ENCODE peak calls at places on chromosomes 13 and 19, in seven cellular contexts. P is stimulated activated naive CD4-positive, alpha-beta T cell; J is CD4-positive, alpha-beta T cell; K is CD8-positive, alpha-beta memory T cell; X is GM04504; B is cardiac muscle cell; U is head of caudate nucleus. O is an unnamed sample.

GRCh38 chr13:50068508-50068907 is 53.3 kb downstream of the KCNRG start:
- DNase-seq in P (no peak), J (no peak), K (no peak), X (no peak), B (no peak), U (no peak), O (no peak)

GRCh38 chr19:48970139-48970766 is 5.1 kb downstream of the FTL start:
- DNase-seq in P (no peak), J (no peak), K (no peak), X (no peak), B (no peak), U (no peak), O (no peak)

GRCh38 chr13:23898101-23898500 is 799 bp upstream of the C1QTNF9B start:
- DNase-seq in P (no peak), J (no peak), K (no peak), X (peak), B (peak), U (no peak), O (no peak)

GRCh38 chr13:32209670-32210069 is 105.5 kb downstream of the ZAR1L start:
- DNase-seq in P (no peak), J (no peak), K (no peak), X (no peak), B (no peak), U (no peak), O (no peak)

GRCh38 chr13:69474286-69474685 is 633.3 kb upstream of the ATXN8OS start:
- DNase-seq in P (no peak), J (no peak), K (no peak), X (no peak), B (no peak), U (no peak), O (no peak)

GRCh38 chr19:703651-704446 is 4.9 kb upstream of the PALM start:
- DNase-seq in P (peak), J (peak), K (peak), X (no peak), B (peak), U (no peak), O (no peak)

GRCh38 chr13:51380269-51380668 is 40.8 kb downstream of the SERPINE3 start:
- DNase-seq in P (no peak), J (no peak), K (no peak), X (no peak), B (peak), U (no peak), O (no peak)

GRCh38 chr13:60019119-60019993 is 144.4 kb downstream of the DIAPH3 start:
- DNase-seq in P (no peak), J (no peak), K (no peak), X (no peak), B (peak), U (no peak), O (no peak)

GRCh38 chr13:36766295-36766694 is 52.7 kb upstream of the RFXAP start:
- DNase-seq in P (no peak), J (no peak), K (no peak), X (no peak), B (peak), U (no peak), O (no peak)

GRCh38 chr13:20198781-20199180 is 6.0 kb upstream of the GJB2 start:
- DNase-seq in P (no peak), J (no peak), K (no peak), X (no peak), B (no peak), U (no peak), O (no peak)

GRCh38 chr13:101829484-101829883 is 377.0 kb downstream of the ITGBL1 start:
- DNase-seq in P (no peak), J (no peak), K (no peak), X (no peak), B (no peak), U (no peak), O (no peak)

GRCh38 chr19:19386373-19386869 is 19.1 kb upstream of the GATAD2A start:
- DNase-seq in P (no peak), J (no peak), K (peak), X (no peak), B (no peak), U (no peak), O (no peak)

GRCh38 chr13:75135325-75135825 is 346.6 kb downstream of the TBC1D4 start:
- DNase-seq in P (no peak), J (no peak), K (no peak), X (peak), B (peak), U (no peak), O (no peak)

GRCh38 chr19:33300016-33300981 is 2.0 kb downstream of the CEBPA start:
- DNase-seq in P (no peak), J (no peak), K (no peak), X (no peak), B (peak), U (no peak), O (no peak)

GRCh38 chr13:91668844-91669495 is 270.5 kb downstream of the GPC5 start:
- DNase-seq in P (no peak), J (no peak), K (no peak), X (no peak), B (no peak), U (no peak), O (no peak)

GRCh38 chr19:45446295-45446694 is 21.5 kb upstream of the FOSB start:
- DNase-seq in P (no peak), J (no peak), K (no peak), X (no peak), B (peak), U (no peak), O (no peak)

GRCh38 chr13:95641961-95642621 is 2.4 kb downstream of the DZIP1 start:
- DNase-seq in P (no peak), J (no peak), K (no peak), X (peak), B (peak), U (no peak), O (no peak)

GRCh38 chr13:50531917-50532899 is 311.3 kb downstream of the DLEU7 start:
- DNase-seq in P (no peak), J (no peak), K (no peak), X (no peak), B (peak), U (no peak), O (no peak)

GRCh38 chr19:7902796-7903243 is 857 bp upstream of the MAP2K7 start:
- DNase-seq in P (no peak), J (no peak), K (no peak), X (no peak), B (no peak), U (no peak), O (no peak)

GRCh38 chr13:47628666-47629065 is 372.4 kb downstream of the SUCLA2 start:
- DNase-seq in P (no peak), J (no peak), K (no peak), X (no peak), B (no peak), U (no peak), O (no peak)

GRCh38 chr19:4375164-4375619 is 25.2 kb downstream of the SH3GL1 start:
- DNase-seq in P (no peak), J (no peak), K (no peak), X (no peak), B (no peak), U (no peak), O (no peak)

GRCh38 chr19:38079926-38080380 is 144.1 kb downstream of the DPF1 start:
- DNase-seq in P (no peak), J (no peak), K (no peak), X (peak), B (peak), U (no peak), O (no peak)

GRCh38 chr13:44231786-44232516 is 141.7 kb upstream of the SERP2 start:
- DNase-seq in P (no peak), J (no peak), K (no peak), X (peak), B (peak), U (no peak), O (no peak)

GRCh38 chr19:38073806-38074685 is 150.0 kb downstream of the DPF1 start:
- DNase-seq in P (no peak), J (no peak), K (no peak), X (no peak), B (no peak), U (peak), O (no peak)

GRCh38 chr13:38265135-38265497 is 84.5 kb upstream of the UFM1 start:
- DNase-seq in P (no peak), J (no peak), K (no peak), X (no peak), B (no peak), U (no peak), O (no peak)

GRCh38 chr19:19421326-19421725 is 15.9 kb downstream of the GATAD2A start:
- DNase-seq in P (no peak), J (no peak), K (no peak), X (no peak), B (no peak), U (no peak), O (no peak)

GRCh38 chr13:20161275-20161950 is 561 bp upstream of the GJA3 start:
- DNase-seq in P (peak), J (peak), K (peak), X (no peak), B (peak), U (no peak), O (no peak)

GRCh38 chr13:34011552-34012085 is 193.7 kb downstream of the RFC3 start:
- DNase-seq in P (no peak), J (no peak), K (no peak), X (no peak), B (no peak), U (no peak), O (no peak)

GRCh38 chr19:17686592-17687042 is 1.5 kb downstream of the UNC13A start:
- DNase-seq in P (no peak), J (no peak), K (no peak), X (no peak), B (peak), U (no peak), O (no peak)

O was measured in GOT3.